ENCODE peak calls at places on chromosome 7, in nine cellular contexts. M is transverse colon, X is uterus, H is erythroblast, E is ovary, V is A549, Q is GM12892, L is tibial nerve, I is IMR-90. W is an unnamed sample.

GRCh38 chr7:69768986-69769595 is 170.8 kb downstream of the AUTS2 start:
- DNase-seq in M (no peak), X (no peak), H (no peak), E (no peak), V (no peak), Q (no peak), L (no peak), I (no peak), W (no peak)

GRCh38 chr7:149782682-149783345 is 9.4 kb upstream of the ZNF467 start:
- DNase-seq in M (no peak), X (no peak), H (no peak), E (no peak), V (no peak), Q (no peak), L (no peak), I (no peak), W (no peak)

GRCh38 chr7:79308176-79308575 is 145.3 kb downstream of the MAGI2 start:
- DNase-seq in M (no peak), X (no peak), H (no peak), E (no peak), V (peak), Q (no peak), L (peak), I (no peak), W (no peak)

GRCh38 chr7:140672382-140673062 is at the start of gene ADCK2:
- DNase-seq in M (peak), X (peak), H (peak), E (peak), V (peak), Q (peak), L (no peak), I (no peak), W (peak)

GRCh38 chr7:94509264-94509878 is at the start of gene CASD1:
- DNase-seq in M (peak), X (peak), H (no peak), E (peak), V (peak), Q (no peak), L (peak), I (peak), W (peak)

GRCh38 chr7:27110977-27111752 is 8.7 kb upstream of the HOXA2 start:
- DNase-seq in M (no peak), X (peak), H (no peak), E (peak), V (no peak), Q (no peak), L (peak), I (peak), W (peak)

GRCh38 chr7:96069361-96069760 is 252.5 kb downstream of the SLC25A13 start:
- DNase-seq in M (no peak), X (no peak), H (no peak), E (no peak), V (no peak), Q (no peak), L (no peak), I (no peak), W (no peak)

GRCh38 chr7:19982841-19983835 is 209.7 kb upstream of the TMEM196 start:
- DNase-seq in M (peak), X (peak), H (peak), E (peak), V (no peak), Q (no peak), L (peak), I (peak), W (peak)

GRCh38 chr7:127865466-127865865 is 165.8 kb downstream of the LRRC4 start:
- DNase-seq in M (no peak), X (no peak), H (no peak), E (no peak), V (no peak), Q (no peak), L (no peak), I (peak), W (no peak)

GRCh38 chr7:17195576-17195975 is 102.9 kb upstream of the AHR start:
- DNase-seq in M (no peak), X (no peak), H (no peak), E (no peak), V (no peak), Q (no peak), L (no peak), I (no peak), W (no peak)

GRCh38 chr7:139108256-139109187 is 998 bp downstream of the ZC3HAV1 start:
- DNase-seq in M (peak), X (peak), H (peak), E (peak), V (peak), Q (no peak), L (peak), I (peak), W (peak)

GRCh38 chr7:518630-519428 is 817 bp downstream of the PDGFA start:
- DNase-seq in M (peak), X (peak), H (peak), E (peak), V (peak), Q (no peak), L (peak), I (peak), W (peak)

GRCh38 chr7:158397885-158398284 is 189.7 kb downstream of the PTPRN2 start:
- DNase-seq in M (no peak), X (no peak), H (no peak), E (no peak), V (no peak), Q (no peak), L (no peak), I (no peak), W (no peak)

GRCh38 chr7:93092757-93093370 is 24.9 kb downstream of the SAMD9 start:
- DNase-seq in M (no peak), X (no peak), H (peak), E (no peak), V (no peak), Q (no peak), L (no peak), I (peak), W (no peak)

GRCh38 chr7:665751-666453 is 60.6 kb upstream of the DNAAF5 start:
- DNase-seq in M (no peak), X (peak), H (no peak), E (peak), V (no peak), Q (no peak), L (no peak), I (no peak), W (peak)

GRCh38 chr7:73832806-73833205 is 2.0 kb downstream of the CLDN4 start:
- DNase-seq in M (peak), X (no peak), H (no peak), E (no peak), V (no peak), Q (no peak), L (no peak), I (no peak), W (no peak)

GRCh38 chr7:80361948-80362347 is 149.9 kb downstream of the GNAT3 start:
- DNase-seq in M (no peak), X (no peak), H (no peak), E (no peak), V (no peak), Q (no peak), L (no peak), I (no peak), W (no peak)

GRCh38 chr7:72230281-72230680 is 181.9 kb downstream of the CALN1 start:
- DNase-seq in M (no peak), X (no peak), H (no peak), E (no peak), V (no peak), Q (no peak), L (no peak), I (no peak), W (no peak)

GRCh38 chr7:76346097-76346496 is 12.7 kb downstream of the YWHAG start:
- DNase-seq in M (peak), X (no peak), H (no peak), E (no peak), V (no peak), Q (no peak), L (no peak), I (no peak), W (peak)
- TF ChIP-seq POLR2A in M (peak), X (no peak), H (no peak), E (no peak), V (no peak), Q (no peak), L (no peak), I (no peak), W (no peak)

GRCh38 chr7:3380034-3380433 is 79.0 kb downstream of the SDK1 start:
- DNase-seq in M (no peak), X (no peak), H (no peak), E (no peak), V (no peak), Q (no peak), L (no peak), I (no peak), W (no peak)
- TF ChIP-seq POLR2A in M (no peak), X (no peak), H (no peak), E (no peak), V (no peak), Q (no peak), L (no peak), I (no peak), W (no peak)

DNA sequence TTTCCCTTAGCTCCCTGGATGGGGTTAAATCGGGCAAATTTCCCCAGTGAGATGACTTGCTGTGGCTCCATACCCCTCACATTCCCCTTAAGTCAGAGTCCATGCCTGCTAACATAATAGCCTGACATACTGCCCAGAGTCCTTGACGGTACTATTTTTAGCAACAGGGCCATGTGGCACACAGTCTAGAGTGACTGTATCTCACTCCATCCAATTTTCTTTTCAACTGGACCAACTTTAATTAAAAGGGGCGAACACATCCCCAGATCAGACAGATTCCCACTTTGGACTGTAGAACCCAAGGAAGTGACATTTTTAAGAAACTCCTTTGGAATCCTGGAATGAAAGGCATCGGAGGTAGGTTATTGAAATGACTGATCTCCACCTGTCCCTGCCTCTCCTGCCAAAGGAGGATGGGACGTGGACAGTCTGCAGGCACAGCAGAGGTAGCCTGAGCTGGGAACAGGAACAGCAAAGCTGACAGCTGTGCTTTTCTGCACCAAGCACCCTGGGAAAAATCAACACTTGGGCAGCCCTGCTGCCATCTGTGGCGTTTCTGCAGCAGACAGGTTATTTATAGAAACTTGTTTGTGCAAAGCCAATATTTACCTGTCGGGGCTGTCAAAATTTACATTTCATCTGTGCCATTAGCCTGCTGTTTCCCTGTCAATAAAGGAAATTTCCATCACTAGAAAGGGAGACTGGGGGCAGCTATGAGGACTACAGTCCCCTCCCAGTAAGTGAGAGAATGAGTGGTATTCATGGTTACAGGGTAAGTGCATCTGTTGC is 221.5 kb upstream of the AOAH start:
- DNase-seq in M (peak), X (no peak), H (no peak), E (no peak), V (no peak), Q (no peak), L (no peak), I (no peak), W (no peak)
- TF ChIP-seq POLR2A in M (no peak), X (no peak), H (no peak), E (no peak), V (no peak), Q (no peak), L (no peak), I (no peak), W (no peak)

GRCh38 chr7:2632717-2633537 is 1.1 kb downstream of the TTYH3 start:
- DNase-seq in M (peak), X (peak), H (peak), E (peak), V (peak), Q (peak), L (peak), I (peak), W (peak)

GRCh38 chr7:2633538-2634264 is 1.9 kb downstream of the TTYH3 start:
- DNase-seq in M (no peak), X (peak), H (no peak), E (peak), V (peak), Q (no peak), L (no peak), I (peak), W (peak)

GRCh38 chr7:2629740-2630681 is 1.8 kb upstream of the TTYH3 start:
- DNase-seq in M (peak), X (no peak), H (no peak), E (no peak), V (no peak), Q (no peak), L (no peak), I (peak), W (peak)

GRCh38 chr7:2634265-2635145 is 2.7 kb downstream of the TTYH3 start:
- DNase-seq in M (no peak), X (no peak), H (no peak), E (no peak), V (no peak), Q (no peak), L (no peak), I (no peak), W (no peak)

GRCh38 chr7:2631924-2632716 is at the start of gene TTYH3:
- DNase-seq in M (no peak), X (peak), H (no peak), E (peak), V (peak), Q (no peak), L (no peak), I (no peak), W (peak)
- TF ChIP-seq POLR2A in M (no peak), X (peak), H (no peak), E (peak), V (peak), Q (no peak), L (peak), I (no peak), W (no peak)

GRCh38 chr7:155306677-155307470 is 9.2 kb downstream of the INSIG1 start:
- DNase-seq in M (no peak), X (no peak), H (no peak), E (no peak), V (no peak), Q (no peak), L (no peak), I (no peak), W (no peak)
- TF ChIP-seq POLR2A in M (no peak), X (no peak), H (peak), E (no peak), V (no peak), Q (no peak), L (no peak), I (peak), W (no peak)

GRCh38 chr7:131106681-131107342 is 220.9 kb upstream of the MKLN1 start:
- DNase-seq in M (peak), X (peak), H (peak), E (peak), V (no peak), Q (no peak), L (peak), I (no peak), W (peak)

GRCh38 chr7:131107343-131108211 is 220.1 kb upstream of the MKLN1 start:
- DNase-seq in M (peak), X (peak), H (peak), E (peak), V (peak), Q (peak), L (peak), I (peak), W (peak)

GRCh38 chr7:131104611-131105293 is 222.9 kb upstream of the MKLN1 start:
- DNase-seq in M (no peak), X (no peak), H (no peak), E (no peak), V (no peak), Q (no peak), L (no peak), I (peak), W (no peak)

GRCh38 chr7:131105294-131105802 is 222.3 kb upstream of the MKLN1 start:
- DNase-seq in M (no peak), X (no peak), H (no peak), E (no peak), V (no peak), Q (no peak), L (peak), I (peak), W (peak)

DNA sequence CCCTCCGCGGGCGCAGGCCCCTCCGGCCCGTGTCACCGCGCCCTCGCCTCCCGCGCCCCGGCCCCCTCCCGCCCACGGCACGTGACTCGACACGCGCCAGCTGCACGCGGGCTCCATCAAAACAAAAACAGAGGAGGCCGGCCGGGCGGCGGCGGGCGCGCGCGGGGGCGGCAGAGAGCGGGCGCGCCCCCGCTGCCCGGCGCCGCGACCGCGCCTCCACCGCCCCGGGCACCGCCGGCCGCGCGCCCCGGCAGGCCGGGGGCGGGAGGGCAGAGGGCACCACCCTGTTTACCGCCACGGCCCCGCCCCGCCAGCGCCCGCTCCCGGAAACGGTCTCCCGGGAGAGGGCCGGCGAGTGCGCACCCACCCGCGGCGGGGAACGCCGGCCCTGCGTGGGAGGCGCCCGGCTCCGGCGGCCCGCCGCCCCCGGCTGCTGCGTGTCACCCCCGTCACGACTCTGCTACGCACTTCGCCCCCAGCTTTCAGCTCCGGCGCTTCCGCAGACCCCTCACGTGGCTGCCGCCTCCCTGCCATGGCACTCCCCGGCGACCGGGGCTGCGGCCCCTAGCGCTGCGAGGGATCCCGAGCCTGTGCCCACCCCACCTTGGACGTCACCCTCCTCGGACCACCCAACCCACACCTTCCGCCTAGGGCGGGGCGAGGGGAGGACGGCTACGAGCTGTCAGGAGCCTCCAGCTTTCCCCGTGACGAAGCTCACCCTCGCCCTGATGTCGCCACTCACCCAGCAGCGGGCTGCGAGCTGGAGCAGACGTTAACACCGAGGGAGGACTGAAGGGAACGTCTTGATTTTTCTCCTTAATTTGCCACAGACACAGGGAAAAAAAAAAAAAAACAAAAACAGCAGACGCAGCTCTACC is 221.6 kb upstream of the MKLN1 start:
- DNase-seq in M (peak), X (peak), H (peak), E (peak), V (peak), Q (peak), L (peak), I (peak), W (peak)
- TF ChIP-seq POLR2A in M (peak), X (peak), H (peak), E (peak), V (no peak), Q (peak), L (peak), I (peak), W (peak)

GRCh38 chr7:28556671-28557070 is 144.4 kb downstream of the CREB5 start:
- DNase-seq in M (no peak), X (no peak), H (no peak), E (no peak), V (no peak), Q (no peak), L (no peak), I (no peak), W (no peak)

GRCh38 chr7:28556036-28556435 is 143.7 kb downstream of the CREB5 start:
- DNase-seq in M (no peak), X (no peak), H (no peak), E (no peak), V (no peak), Q (no peak), L (no peak), I (no peak), W (no peak)

GRCh38 chr7:28558236-28558635 is 145.9 kb downstream of the CREB5 start:
- DNase-seq in M (no peak), X (no peak), H (no peak), E (no peak), V (no peak), Q (no peak), L (no peak), I (no peak), W (no peak)

GRCh38 chr7:28551311-28551710 is 139.0 kb downstream of the CREB5 start:
- DNase-seq in M (no peak), X (no peak), H (no peak), E (no peak), V (no peak), Q (no peak), L (no peak), I (peak), W (no peak)

DNA sequence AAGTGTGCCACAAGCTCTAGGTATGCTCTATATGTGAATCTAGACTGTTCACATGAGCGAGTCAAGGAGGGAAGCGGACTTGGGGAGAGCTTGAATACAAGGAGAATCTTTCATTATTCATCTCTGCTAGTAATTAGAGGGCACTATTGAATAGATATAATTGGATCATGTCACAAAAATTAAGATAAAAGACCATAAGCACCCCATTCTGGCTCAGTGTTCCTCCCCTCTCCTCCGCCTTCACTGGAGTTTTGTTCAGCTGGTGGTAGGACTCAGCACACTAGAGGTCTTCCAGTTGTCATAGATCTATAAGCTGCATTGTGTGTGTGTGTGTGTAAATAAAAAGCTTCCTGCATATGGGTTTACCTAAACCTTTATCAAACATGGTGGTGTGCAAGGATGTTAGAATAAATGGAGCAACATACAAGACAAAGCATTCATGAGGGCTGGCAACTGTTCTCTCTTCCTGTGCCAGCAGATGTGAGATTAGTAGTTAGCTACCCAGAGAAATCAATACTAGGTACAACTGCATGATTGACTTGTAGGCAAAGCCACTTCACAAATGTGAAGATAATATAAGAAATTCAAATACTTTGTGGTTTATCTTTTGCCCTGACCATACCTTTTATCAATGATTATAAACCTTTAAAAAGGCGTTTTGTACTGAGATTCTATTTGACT is 142.6 kb downstream of the CREB5 start:
- DNase-seq in M (no peak), X (no peak), H (no peak), E (no peak), V (no peak), Q (no peak), L (no peak), I (no peak), W (no peak)
- TF ChIP-seq POLR2A in M (no peak), X (no peak), H (no peak), E (no peak), V (no peak), Q (no peak), L (no peak), I (no peak), W (no peak)